ENCODE peak calls at places on chromosome 14, in eight cellular contexts. C is lower leg skin, A is neural progenitor cell, G is HFF-Myc, F is fibroblast of pulmonary artery, Z is fibroblast of mammary gland, J is epithelial cell of esophagus, O is nephron progenitor cell. U is an unnamed sample.

GRCh38 chr14:55749946-55750345 is 169.9 kb downstream of the KTN1 start:
- DNase-seq in Z (no peak), O (no peak), C (no peak), J (no peak), A (no peak), G (no peak), F (no peak), U (no peak)

GRCh38 chr14:35558680-35559079 is 24.7 kb downstream of the INSM2 start:
- DNase-seq in J (no peak), O (no peak), Z (no peak), G (no peak), C (no peak), F (no peak), A (peak), U (no peak)

GRCh38 chr14:34604990-34605389 is 25.0 kb downstream of the SNX6 start:
- DNase-seq in J (peak), C (no peak), A (no peak), G (no peak), F (peak), O (no peak), Z (peak), U (no peak)

GRCh38 chr14:65738339-65738738 is 325.8 kb downstream of the FUT8 start:
- DNase-seq in O (no peak), C (no peak), A (no peak), Z (no peak), F (no peak), G (no peak), J (no peak), U (no peak)

GRCh38 chr14:94395306-94395899 is 7.0 kb upstream of the SERPINA1 start:
- DNase-seq in O (no peak), J (no peak), G (no peak), F (peak), A (no peak), Z (no peak), C (no peak), U (no peak)

GRCh38 chr14:93946506-93947170 is 19.5 kb downstream of the FAM181A start:
- DNase-seq in C (no peak), A (no peak), O (no peak), Z (no peak), G (no peak), F (peak), J (peak), U (no peak)

GRCh38 chr14:99747582-99748330 is 45.5 kb upstream of the EML1 start:
- DNase-seq in Z (no peak), J (no peak), C (no peak), A (no peak), G (no peak), O (no peak), F (no peak), U (no peak)

GRCh38 chr14:45491914-45492313 is 238.9 kb upstream of the MIS18BP1 start:
- DNase-seq in Z (no peak), O (no peak), J (no peak), A (no peak), G (no peak), F (no peak), C (no peak), U (no peak)

GRCh38 chr14:54108481-54109471 is 152.2 kb upstream of the BMP4 start:
- DNase-seq in A (no peak), J (peak), G (peak), O (no peak), F (peak), Z (peak), C (no peak), U (no peak)

GRCh38 chr14:79016828-79017505 is 846.8 kb downstream of the NRXN3 start:
- DNase-seq in J (peak), O (no peak), Z (peak), C (no peak), A (no peak), F (peak), G (peak), U (no peak)

GRCh38 chr14:92785601-92786426 is 8.3 kb upstream of the GOLGA5 start:
- DNase-seq in Z (peak), G (peak), A (no peak), C (no peak), J (peak), O (no peak), F (peak), U (no peak)
- TF ChIP-seq CTCF in Z (peak), G (peak), A (no peak), C (no peak), J (no peak), O (no peak), F (peak), U (no peak)

GRCh38 chr14:50056457-50056856 is 59.9 kb downstream of the VCPKMT start:
- DNase-seq in A (no peak), O (no peak), Z (no peak), C (no peak), F (no peak), J (no peak), G (no peak), U (no peak)

GRCh38 chr14:50058112-50058511 is 58.3 kb downstream of the VCPKMT start:
- DNase-seq in C (no peak), J (no peak), F (no peak), G (no peak), O (no peak), Z (no peak), A (no peak), U (no peak)

GRCh38 chr14:50057331-50057730 is 59.0 kb downstream of the VCPKMT start:
- DNase-seq in Z (no peak), O (no peak), C (no peak), A (no peak), G (no peak), J (no peak), F (no peak), U (no peak)

GRCh38 chr14:50053935-50054334 is 62.4 kb downstream of the VCPKMT start:
- DNase-seq in J (no peak), G (no peak), Z (no peak), F (no peak), C (no peak), A (no peak), O (no peak), U (no peak)

GRCh38 chr14:50055461-50056228 is 60.7 kb downstream of the VCPKMT start:
- DNase-seq in J (no peak), O (no peak), G (no peak), A (peak), C (no peak), Z (no peak), F (no peak), U (no peak)
- TF ChIP-seq CTCF in J (no peak), O (no peak), G (no peak), A (peak), C (no peak), Z (no peak), F (no peak), U (no peak)

GRCh38 chr14:84535491-84535890 is 994.5 kb upstream of the FLRT2 start:
- DNase-seq in F (peak), Z (no peak), J (no peak), G (no peak), O (no peak), A (no peak), C (no peak), U (no peak)

GRCh38 chr14:84527706-84528105 is 1002.2 kb upstream of the FLRT2 start:
- DNase-seq in O (no peak), F (no peak), Z (no peak), G (no peak), C (no peak), J (no peak), A (no peak), U (no peak)

DNA sequence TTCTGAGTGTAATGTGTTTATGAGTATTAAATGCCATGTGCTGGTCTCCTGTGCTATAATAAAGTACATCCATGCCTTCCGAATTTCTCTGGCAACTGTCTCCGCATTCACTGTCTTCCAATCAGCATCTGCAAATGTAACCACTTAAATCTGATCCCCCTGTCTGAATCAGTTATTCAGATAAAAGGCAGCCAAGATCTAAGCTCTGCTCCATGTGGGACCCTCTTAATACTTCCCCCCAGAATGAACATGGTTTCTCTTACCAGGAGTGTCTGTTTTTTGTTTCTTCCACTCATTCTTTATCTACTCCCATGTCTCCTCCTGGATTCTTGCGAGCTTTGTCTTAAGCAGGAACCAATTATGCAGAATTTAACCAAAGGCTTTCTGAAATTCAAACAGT is 996.8 kb upstream of the FLRT2 start:
- DNase-seq in G (no peak), A (no peak), Z (no peak), O (no peak), J (no peak), F (no peak), C (no peak), U (no peak)
- TF ChIP-seq CTCF in G (no peak), A (no peak), Z (no peak), O (no peak), J (no peak), F (no peak), C (no peak), U (no peak)

GRCh38 chr14:58884442-58884841 is 246.7 kb downstream of the DACT1 start:
- DNase-seq in O (no peak), Z (no peak), C (no peak), F (no peak), G (no peak), J (no peak), A (no peak), U (no peak)
- TF ChIP-seq CTCF in O (no peak), Z (peak), C (no peak), F (peak), G (peak), J (peak), A (peak), U (peak)

DNA sequence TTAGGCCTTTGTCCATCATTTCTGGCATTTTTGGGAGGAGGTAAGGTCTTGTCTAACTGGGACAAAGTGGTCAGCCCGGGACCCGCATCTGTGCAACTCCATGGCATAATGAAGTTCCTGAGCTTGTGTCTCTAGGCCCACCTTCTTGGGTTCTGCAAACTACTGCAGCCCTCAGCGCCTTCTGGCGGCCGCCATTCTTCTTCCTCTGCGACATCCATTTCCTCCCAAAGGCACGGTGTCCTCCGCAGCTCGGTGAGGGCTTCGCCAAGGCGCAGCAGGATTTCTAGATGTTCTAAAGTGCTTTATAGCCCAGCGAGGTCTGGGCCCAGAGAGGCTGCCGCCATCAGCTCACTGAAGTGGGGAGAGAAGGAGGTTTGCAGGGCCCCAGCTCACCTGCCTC is 134.4 kb upstream of the OR4E1 start:
- DNase-seq in C (no peak), O (no peak), J (no peak), G (no peak), Z (no peak), F (no peak), A (peak), U (no peak)
- TF ChIP-seq CTCF in C (no peak), O (no peak), J (no peak), G (no peak), Z (no peak), F (no peak), A (no peak), U (no peak)

GRCh38 chr14:85412756-85413155 is 117.2 kb upstream of the FLRT2 start:
- DNase-seq in C (no peak), O (no peak), Z (no peak), A (no peak), F (no peak), G (no peak), J (no peak), U (no peak)

GRCh38 chr14:85417396-85417795 is 112.5 kb upstream of the FLRT2 start:
- DNase-seq in A (no peak), F (no peak), O (no peak), Z (no peak), G (no peak), J (no peak), C (no peak), U (no peak)

GRCh38 chr14:85416771-85417170 is 113.2 kb upstream of the FLRT2 start:
- DNase-seq in J (peak), Z (peak), A (no peak), F (peak), G (peak), C (no peak), O (no peak), U (no peak)

GRCh38 chr14:85414142-85414541 is 115.8 kb upstream of the FLRT2 start:
- DNase-seq in J (no peak), O (no peak), A (no peak), Z (no peak), F (peak), G (no peak), C (no peak), U (no peak)

GRCh38 chr14:85415015-85415712 is 114.8 kb upstream of the FLRT2 start:
- DNase-seq in O (no peak), J (peak), C (peak), A (no peak), F (peak), Z (peak), G (peak), U (no peak)
- TF ChIP-seq CTCF in O (no peak), J (peak), C (no peak), A (peak), F (peak), Z (peak), G (peak), U (peak)

DNA sequence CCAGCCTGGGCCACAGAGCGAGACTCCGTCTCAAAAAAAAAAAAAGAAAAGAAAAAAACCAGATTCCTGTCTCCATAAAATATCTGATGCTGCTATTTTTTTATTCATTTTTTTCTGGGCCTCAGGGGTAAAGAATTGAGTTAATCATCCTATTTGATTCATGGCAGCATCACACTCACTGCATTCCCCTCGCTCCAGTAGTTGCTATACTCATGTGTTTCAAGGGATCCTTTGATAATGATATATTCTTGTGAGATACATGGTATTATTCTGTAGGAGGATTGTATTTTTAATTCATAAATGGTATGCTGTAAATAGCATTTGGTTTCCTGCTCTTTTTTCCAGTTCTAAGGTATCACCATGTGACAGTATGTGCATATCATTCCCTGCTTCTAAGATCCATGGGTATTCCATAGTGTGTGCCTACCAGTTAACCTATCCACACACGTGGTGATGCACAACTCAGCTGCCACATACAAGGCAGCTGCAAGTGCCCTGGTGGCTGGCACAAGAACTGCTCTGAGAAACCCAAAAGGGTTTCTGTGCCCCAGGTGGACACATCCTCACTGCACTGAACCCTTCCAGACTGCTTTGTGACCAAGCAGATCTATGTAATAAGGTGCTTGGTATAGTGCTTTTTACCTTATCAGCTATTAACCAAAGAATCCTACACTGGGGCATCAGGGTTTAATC is 74.7 kb downstream of the ZFP36L1 start:
- DNase-seq in A (no peak), G (no peak), J (peak), Z (no peak), F (no peak), O (no peak), C (no peak), U (no peak)
- TF ChIP-seq CTCF in A (peak), G (peak), J (peak), Z (peak), F (peak), O (no peak), C (no peak), U (peak)

GRCh38 chr14:57293851-57294837 is 25.4 kb downstream of the AP5M1 start:
- DNase-seq in Z (peak), F (peak), C (no peak), J (no peak), A (peak), G (no peak), O (no peak), U (no peak)
- TF ChIP-seq CTCF in Z (peak), F (peak), C (no peak), J (peak), A (peak), G (peak), O (peak), U (peak)

DNA sequence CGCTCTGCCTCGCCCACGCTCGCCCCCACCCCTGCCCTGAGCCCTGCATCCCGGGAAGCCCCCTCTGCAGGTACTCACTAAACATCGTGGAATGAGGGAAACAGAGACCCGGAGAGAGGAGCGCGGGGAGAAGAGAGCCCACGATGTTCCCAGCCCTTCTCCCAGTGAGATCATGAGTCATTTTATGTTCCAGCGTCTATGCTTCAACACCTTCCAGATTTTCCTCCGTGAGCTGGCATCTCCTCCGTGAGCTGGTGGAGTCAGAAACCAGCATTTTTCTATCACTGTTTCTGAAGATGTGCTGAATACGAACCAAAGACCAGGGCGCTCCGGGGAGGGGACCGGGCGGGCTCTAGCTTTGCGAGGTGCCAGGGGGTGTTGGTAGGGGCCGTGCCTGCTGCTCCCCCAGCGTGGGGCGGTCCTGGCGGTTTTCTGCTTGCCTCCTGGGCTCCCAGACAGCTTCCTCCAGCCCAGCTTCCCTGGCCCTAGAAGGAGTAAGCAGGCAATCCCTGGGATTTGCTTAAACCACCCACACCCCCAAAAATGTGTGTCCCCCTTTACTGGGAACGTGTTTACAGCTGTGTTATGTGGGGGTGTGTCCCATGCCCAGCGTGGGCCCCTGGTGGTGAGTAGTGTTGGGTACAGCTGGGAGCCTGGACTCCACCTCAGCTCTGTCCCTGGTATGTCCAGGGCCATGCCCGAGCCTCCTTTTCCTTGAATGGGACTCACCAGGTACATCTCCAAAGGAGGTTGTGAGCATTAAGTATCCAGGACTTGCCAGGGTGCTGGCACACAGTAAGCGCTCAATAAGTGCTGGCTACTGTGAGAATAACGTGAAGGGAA is 74.2 kb downstream of the DIO3 start:
- DNase-seq in O (no peak), F (no peak), A (no peak), J (no peak), G (no peak), Z (peak), C (no peak), U (no peak)
- TF ChIP-seq CTCF in O (no peak), F (no peak), A (no peak), J (no peak), G (no peak), Z (no peak), C (no peak), U (no peak)

U was measured in progenitor cell of endocrine pancreas.